ENCODE peak calls at places on chromosome 11, in eight cellular contexts. A is NCI-H1092; L is effector memory CD4-positive, alpha-beta T cell; J is cardiac muscle cell; I is D341Med; M is HCT116; C is endothelial cell; T is K562. U is an unnamed sample.

GRCh38 chr11:33634291-33634834 is 66.3 kb downstream of the C11orf91 start:
- DNase-seq in A (no peak), L (no peak), J (peak), I (no peak), M (peak), C (no peak), T (no peak), U (no peak)

GRCh38 chr11:40384991-40385390 is 1074.5 kb downstream of the LRRC4C start:
- DNase-seq in A (no peak), L (no peak), J (no peak), I (no peak), M (no peak), C (no peak), T (no peak), U (no peak)

GRCh38 chr11:91913407-91913806 is 311.2 kb upstream of the FAT3 start:
- DNase-seq in A (no peak), L (no peak), J (no peak), I (no peak), M (no peak), C (no peak), T (no peak), U (no peak)

GRCh38 chr11:76723142-76723541 is 52.6 kb upstream of the LRRC32 start:
- DNase-seq in A (no peak), L (no peak), J (no peak), I (no peak), M (no peak), C (no peak), T (peak), U (no peak)

GRCh38 chr11:78216571-78217287 is 28.0 kb downstream of the USP35 start:
- DNase-seq in A (no peak), L (no peak), J (no peak), I (no peak), M (no peak), C (no peak), T (peak), U (no peak)

GRCh38 chr11:76835928-76836612 is 24.6 kb upstream of the ACER3 start:
- DNase-seq in A (peak), L (no peak), J (peak), I (peak), M (no peak), C (no peak), T (no peak), U (no peak)

GRCh38 chr11:37755526-37755925 is 1157.5 kb upstream of the RAG2 start:
- DNase-seq in A (no peak), L (no peak), J (no peak), I (no peak), M (no peak), C (no peak), T (no peak), U (no peak)

GRCh38 chr11:3995949-3996554 is 98.5 kb upstream of the RRM1 start:
- DNase-seq in A (no peak), L (no peak), J (peak), I (no peak), M (no peak), C (no peak), T (no peak), U (no peak)

GRCh38 chr11:66181632-66182345 is 86.7 kb upstream of the RAB1B start:
- DNase-seq in A (no peak), L (no peak), J (no peak), I (no peak), M (no peak), C (no peak), T (no peak), U (no peak)

GRCh38 chr11:134229131-134229790 is 4.8 kb downstream of the VPS26B start:
- DNase-seq in A (no peak), L (no peak), J (no peak), I (no peak), M (no peak), C (no peak), T (no peak), U (no peak)

GRCh38 chr11:64694821-64695365 is 28.1 kb downstream of the NRXN2 start:
- DNase-seq in A (peak), L (no peak), J (no peak), I (no peak), M (no peak), C (peak), T (no peak), U (no peak)

GRCh38 chr11:65927904-65928397 is 8.7 kb downstream of the DRAP1 start:
- DNase-seq in A (no peak), L (peak), J (no peak), I (peak), M (no peak), C (no peak), T (peak), U (peak)

GRCh38 chr11:23995891-23996290 is 501.0 kb upstream of the LUZP2 start:
- DNase-seq in A (no peak), L (no peak), J (peak), I (no peak), M (no peak), C (no peak), T (no peak), U (no peak)

GRCh38 chr11:101133190-101133589 is 3.6 kb upstream of the PGR start:
- DNase-seq in A (no peak), L (no peak), J (peak), I (no peak), M (no peak), C (no peak), T (no peak), U (no peak)

GRCh38 chr11:120180571-120181445 is 30.0 kb upstream of the OAF start:
- DNase-seq in A (no peak), L (no peak), J (peak), I (peak), M (no peak), C (no peak), T (no peak), U (no peak)

GRCh38 chr11:96713301-96713700 is 323.5 kb downstream of the JRKL start:
- DNase-seq in A (no peak), L (no peak), J (no peak), I (no peak), M (no peak), C (no peak), T (no peak), U (no peak)

GRCh38 chr11:60363542-60364525 is 14.5 kb upstream of the MS4A7 start:
- DNase-seq in A (peak), L (peak), J (peak), I (peak), M (peak), C (peak), T (peak), U (peak)

GRCh38 chr11:61146413-61146812 is 14.8 kb downstream of the VPS37C start:
- DNase-seq in A (no peak), L (no peak), J (no peak), I (no peak), M (no peak), C (no peak), T (no peak), U (no peak)